ENCODE peak calls at places on chromosomes 4 and X, in ten cellular contexts. One of them, this sample, is unnamed.

GRCh38 chrX:103913356-103914020 is 48.9 kb upstream of the TMSB15B start:
- DNase-seq in left ventricle myocardium inferior: no peak
- DNase-seq in nephron progenitor cell: no peak
- DNase-seq in HCT116: no peak
- DNase-seq in MCF 10A: no peak
- DNase-seq in heart left ventricle: no peak
- DNase-seq in fibroblast of mammary gland: peak
- DNase-seq in AG09319: no peak
- DNase-seq in astrocyte of the spinal cord: peak
- DNase-seq in IMR-90: peak
- DNase-seq in this sample: no peak

GRCh38 chrX:49165901-49166881 is 3.6 kb downstream of the MAGIX start:
- DNase-seq in left ventricle myocardium inferior: peak
- DNase-seq in nephron progenitor cell: peak
- DNase-seq in HCT116: peak
- DNase-seq in MCF 10A: peak
- DNase-seq in heart left ventricle: peak
- DNase-seq in fibroblast of mammary gland: peak
- DNase-seq in AG09319: no peak
- DNase-seq in astrocyte of the spinal cord: peak
- DNase-seq in IMR-90: peak
- DNase-seq in this sample: peak

GRCh38 chr4:174377613-174378012 is 93.9 kb downstream of the CEP44 start:
- DNase-seq in left ventricle myocardium inferior: no peak
- DNase-seq in nephron progenitor cell: no peak
- DNase-seq in HCT116: no peak
- DNase-seq in MCF 10A: no peak
- DNase-seq in heart left ventricle: no peak
- DNase-seq in fibroblast of mammary gland: peak
- DNase-seq in AG09319: no peak
- DNase-seq in astrocyte of the spinal cord: peak
- DNase-seq in IMR-90: peak
- DNase-seq in this sample: no peak

GRCh38 chrX:105117621-105118020 is 102.9 kb downstream of the TEX13A start:
- DNase-seq in left ventricle myocardium inferior: no peak
- DNase-seq in nephron progenitor cell: no peak
- DNase-seq in HCT116: no peak
- DNase-seq in MCF 10A: peak
- DNase-seq in heart left ventricle: no peak
- DNase-seq in fibroblast of mammary gland: no peak
- DNase-seq in AG09319: no peak
- DNase-seq in astrocyte of the spinal cord: no peak
- DNase-seq in IMR-90: no peak
- DNase-seq in this sample: no peak

GRCh38 chr4:70892086-70892769 is 9.9 kb upstream of the MOB1B start:
- DNase-seq in left ventricle myocardium inferior: peak
- DNase-seq in nephron progenitor cell: no peak
- DNase-seq in HCT116: no peak
- DNase-seq in MCF 10A: no peak
- DNase-seq in heart left ventricle: no peak
- DNase-seq in fibroblast of mammary gland: no peak
- DNase-seq in AG09319: no peak
- DNase-seq in astrocyte of the spinal cord: no peak
- DNase-seq in IMR-90: no peak
- DNase-seq in this sample: no peak

GRCh38 chrX:9788908-9789307 is 2.7 kb downstream of the SHROOM2 start:
- DNase-seq in left ventricle myocardium inferior: no peak
- DNase-seq in nephron progenitor cell: no peak
- DNase-seq in HCT116: no peak
- DNase-seq in MCF 10A: peak
- DNase-seq in heart left ventricle: no peak
- DNase-seq in fibroblast of mammary gland: no peak
- DNase-seq in AG09319: no peak
- DNase-seq in astrocyte of the spinal cord: no peak
- DNase-seq in IMR-90: peak
- DNase-seq in this sample: no peak

GRCh38 chr4:106245176-106245575 is 70.8 kb downstream of the TBCK start:
- DNase-seq in left ventricle myocardium inferior: no peak
- DNase-seq in nephron progenitor cell: no peak
- DNase-seq in HCT116: no peak
- DNase-seq in MCF 10A: peak
- DNase-seq in heart left ventricle: no peak
- DNase-seq in fibroblast of mammary gland: no peak
- DNase-seq in AG09319: no peak
- DNase-seq in astrocyte of the spinal cord: no peak
- DNase-seq in IMR-90: peak
- DNase-seq in this sample: no peak

GRCh38 chr4:91502365-91502764 is 801.4 kb upstream of the GRID2 start:
- DNase-seq in left ventricle myocardium inferior: no peak
- DNase-seq in nephron progenitor cell: no peak
- DNase-seq in HCT116: peak
- DNase-seq in MCF 10A: peak
- DNase-seq in heart left ventricle: no peak
- DNase-seq in fibroblast of mammary gland: no peak
- DNase-seq in AG09319: no peak
- DNase-seq in astrocyte of the spinal cord: peak
- DNase-seq in IMR-90: no peak
- DNase-seq in this sample: no peak

GRCh38 chr4:185238261-185238681 is 28.9 kb downstream of the SNX25 start:
- DNase-seq in left ventricle myocardium inferior: no peak
- DNase-seq in nephron progenitor cell: no peak
- DNase-seq in HCT116: no peak
- DNase-seq in MCF 10A: no peak
- DNase-seq in heart left ventricle: no peak
- DNase-seq in fibroblast of mammary gland: peak
- DNase-seq in AG09319: no peak
- DNase-seq in astrocyte of the spinal cord: no peak
- DNase-seq in IMR-90: peak
- DNase-seq in this sample: no peak

GRCh38 chr4:74734995-74735394 is 59.3 kb downstream of the BTC start:
- DNase-seq in left ventricle myocardium inferior: no peak
- DNase-seq in nephron progenitor cell: no peak
- DNase-seq in HCT116: no peak
- DNase-seq in MCF 10A: no peak
- DNase-seq in heart left ventricle: no peak
- DNase-seq in fibroblast of mammary gland: no peak
- DNase-seq in AG09319: no peak
- DNase-seq in astrocyte of the spinal cord: no peak
- DNase-seq in IMR-90: no peak
- DNase-seq in this sample: no peak

GRCh38 chrX:28498658-28499057 is 88.6 kb upstream of the IL1RAPL1 start:
- DNase-seq in left ventricle myocardium inferior: no peak
- DNase-seq in nephron progenitor cell: no peak
- DNase-seq in HCT116: peak
- DNase-seq in MCF 10A: peak
- DNase-seq in heart left ventricle: no peak
- DNase-seq in fibroblast of mammary gland: no peak
- DNase-seq in AG09319: no peak
- DNase-seq in astrocyte of the spinal cord: peak
- DNase-seq in IMR-90: peak
- DNase-seq in this sample: no peak

GRCh38 chr4:154045086-154045485 is 256.2 kb upstream of the SFRP2 start:
- DNase-seq in left ventricle myocardium inferior: no peak
- DNase-seq in nephron progenitor cell: no peak
- DNase-seq in HCT116: no peak
- DNase-seq in MCF 10A: no peak
- DNase-seq in heart left ventricle: no peak
- DNase-seq in fibroblast of mammary gland: peak
- DNase-seq in AG09319: no peak
- DNase-seq in astrocyte of the spinal cord: no peak
- DNase-seq in IMR-90: no peak
- DNase-seq in this sample: no peak

GRCh38 chr4:102263024-102263787 is 82.1 kb downstream of the SLC39A8 start:
- DNase-seq in left ventricle myocardium inferior: no peak
- DNase-seq in nephron progenitor cell: no peak
- DNase-seq in HCT116: peak
- DNase-seq in MCF 10A: peak
- DNase-seq in heart left ventricle: no peak
- DNase-seq in fibroblast of mammary gland: peak
- DNase-seq in AG09319: peak
- DNase-seq in astrocyte of the spinal cord: peak
- DNase-seq in IMR-90: peak
- DNase-seq in this sample: no peak

GRCh38 chr4:26496207-26496783 is 6.0 kb upstream of the CCKAR start:
- DNase-seq in left ventricle myocardium inferior: no peak
- DNase-seq in nephron progenitor cell: no peak
- DNase-seq in HCT116: no peak
- DNase-seq in MCF 10A: no peak
- DNase-seq in heart left ventricle: no peak
- DNase-seq in fibroblast of mammary gland: no peak
- DNase-seq in AG09319: no peak
- DNase-seq in astrocyte of the spinal cord: no peak
- DNase-seq in IMR-90: no peak
- DNase-seq in this sample: no peak
- TF ChIP-seq CTCF in left ventricle myocardium inferior: no peak
- TF ChIP-seq CTCF in nephron progenitor cell: no peak
- TF ChIP-seq CTCF in HCT116: no peak
- TF ChIP-seq CTCF in MCF 10A: no peak
- TF ChIP-seq CTCF in heart left ventricle: no peak
- TF ChIP-seq CTCF in fibroblast of mammary gland: no peak
- TF ChIP-seq CTCF in AG09319: no peak
- TF ChIP-seq CTCF in astrocyte of the spinal cord: no peak
- TF ChIP-seq CTCF in IMR-90: no peak
- TF ChIP-seq CTCF in this sample: no peak

GRCh38 chrX:50905334-50905733 is 5.2 kb upstream of the BMP15 start:
- DNase-seq in left ventricle myocardium inferior: no peak
- DNase-seq in nephron progenitor cell: no peak
- DNase-seq in HCT116: no peak
- DNase-seq in MCF 10A: peak
- DNase-seq in heart left ventricle: no peak
- DNase-seq in fibroblast of mammary gland: no peak
- DNase-seq in AG09319: no peak
- DNase-seq in astrocyte of the spinal cord: no peak
- DNase-seq in IMR-90: no peak
- DNase-seq in this sample: no peak
- TF ChIP-seq CTCF in left ventricle myocardium inferior: peak
- TF ChIP-seq CTCF in nephron progenitor cell: peak
- TF ChIP-seq CTCF in HCT116: peak
- TF ChIP-seq CTCF in MCF 10A: peak
- TF ChIP-seq CTCF in heart left ventricle: no peak
- TF ChIP-seq CTCF in fibroblast of mammary gland: peak
- TF ChIP-seq CTCF in AG09319: peak
- TF ChIP-seq CTCF in astrocyte of the spinal cord: peak
- TF ChIP-seq CTCF in IMR-90: no peak
- TF ChIP-seq CTCF in this sample: no peak

DNA sequence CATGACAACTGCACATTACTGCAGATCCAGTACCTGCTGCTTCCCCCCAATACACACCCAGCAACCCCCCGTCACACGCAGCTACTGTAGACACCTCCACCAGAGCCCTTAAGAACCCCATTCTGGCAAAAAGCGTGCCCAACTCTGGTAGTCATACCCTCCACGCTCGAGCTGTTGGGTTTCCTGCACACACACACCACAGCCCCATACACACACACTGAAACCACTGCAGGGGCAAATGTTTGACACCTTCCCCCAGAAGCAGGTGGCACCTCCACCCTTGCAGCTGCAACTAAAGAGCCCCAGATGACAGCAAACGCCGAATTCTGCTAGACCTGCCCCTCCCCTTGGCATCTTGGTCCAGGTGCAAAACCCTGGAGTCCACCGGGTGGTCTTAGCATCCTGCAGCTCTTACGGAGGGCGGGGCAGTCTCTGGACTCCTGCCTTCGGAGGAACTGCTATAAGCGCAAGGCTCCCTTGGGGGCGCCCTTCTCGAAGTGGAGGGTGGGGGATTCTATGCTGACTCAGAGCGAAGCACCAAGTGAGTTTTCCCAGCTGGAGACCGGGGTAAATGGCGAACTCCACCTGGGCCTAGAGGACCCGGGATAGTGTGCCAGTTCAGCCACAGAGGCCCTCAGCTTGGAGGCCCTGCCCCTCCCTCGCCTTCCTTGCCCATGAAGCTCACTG is 1.5 kb downstream of the FRMPD3 start:
- DNase-seq in left ventricle myocardium inferior: no peak
- DNase-seq in nephron progenitor cell: peak
- DNase-seq in HCT116: no peak
- DNase-seq in MCF 10A: no peak
- DNase-seq in heart left ventricle: no peak
- DNase-seq in fibroblast of mammary gland: peak
- DNase-seq in AG09319: no peak
- DNase-seq in astrocyte of the spinal cord: no peak
- DNase-seq in IMR-90: no peak
- DNase-seq in this sample: no peak
- TF ChIP-seq CTCF in left ventricle myocardium inferior: no peak
- TF ChIP-seq CTCF in nephron progenitor cell: peak
- TF ChIP-seq CTCF in HCT116: peak
- TF ChIP-seq CTCF in MCF 10A: no peak
- TF ChIP-seq CTCF in heart left ventricle: no peak
- TF ChIP-seq CTCF in fibroblast of mammary gland: no peak
- TF ChIP-seq CTCF in AG09319: no peak
- TF ChIP-seq CTCF in astrocyte of the spinal cord: peak
- TF ChIP-seq CTCF in IMR-90: no peak
- TF ChIP-seq CTCF in this sample: no peak

GRCh38 chrX:26783512-26784225 is 567.7 kb downstream of the MAGEB5 start:
- DNase-seq in left ventricle myocardium inferior: no peak
- DNase-seq in nephron progenitor cell: peak
- DNase-seq in HCT116: peak
- DNase-seq in MCF 10A: peak
- DNase-seq in heart left ventricle: no peak
- DNase-seq in fibroblast of mammary gland: peak
- DNase-seq in AG09319: peak
- DNase-seq in astrocyte of the spinal cord: peak
- DNase-seq in IMR-90: peak
- DNase-seq in this sample: no peak

DNA sequence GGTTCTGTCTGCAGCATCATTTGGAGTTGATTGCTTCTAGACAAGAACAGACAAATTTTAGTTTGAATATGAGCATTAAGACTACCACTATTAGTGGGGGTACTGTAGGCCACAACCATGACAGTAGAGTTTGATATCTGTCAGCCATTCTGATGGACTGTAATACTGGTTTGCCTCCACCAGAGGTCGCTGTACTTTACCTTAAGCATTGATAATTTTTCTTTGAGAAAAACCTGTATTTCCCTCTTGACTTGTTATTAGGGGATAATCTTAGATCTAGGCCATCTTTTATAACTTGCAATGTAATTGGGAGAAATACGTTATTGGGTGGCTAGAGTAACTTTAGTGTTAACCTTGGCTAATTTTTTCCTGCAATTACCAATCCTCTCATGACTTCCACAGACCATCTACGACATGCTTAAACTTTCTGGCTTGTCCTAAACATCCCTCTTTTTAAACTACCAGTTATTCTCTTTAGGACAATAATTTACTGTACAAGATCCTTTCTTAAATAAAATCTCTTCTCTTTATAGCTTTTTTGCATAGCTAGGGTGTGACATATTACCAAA is 562.4 kb downstream of the MAGEB5 start:
- DNase-seq in left ventricle myocardium inferior: no peak
- DNase-seq in nephron progenitor cell: no peak
- DNase-seq in HCT116: peak
- DNase-seq in MCF 10A: peak
- DNase-seq in heart left ventricle: no peak
- DNase-seq in fibroblast of mammary gland: peak
- DNase-seq in AG09319: no peak
- DNase-seq in astrocyte of the spinal cord: peak
- DNase-seq in IMR-90: no peak
- DNase-seq in this sample: no peak
- TF ChIP-seq CTCF in left ventricle myocardium inferior: no peak
- TF ChIP-seq CTCF in nephron progenitor cell: no peak
- TF ChIP-seq CTCF in HCT116: peak
- TF ChIP-seq CTCF in MCF 10A: peak
- TF ChIP-seq CTCF in heart left ventricle: no peak
- TF ChIP-seq CTCF in fibroblast of mammary gland: peak
- TF ChIP-seq CTCF in AG09319: no peak
- TF ChIP-seq CTCF in astrocyte of the spinal cord: no peak
- TF ChIP-seq CTCF in IMR-90: no peak
- TF ChIP-seq CTCF in this sample: no peak

GRCh38 chrX:15594371-15594770 is 6.4 kb downstream of the ACE2 start:
- DNase-seq in left ventricle myocardium inferior: no peak
- DNase-seq in nephron progenitor cell: no peak
- DNase-seq in HCT116: no peak
- DNase-seq in MCF 10A: peak
- DNase-seq in heart left ventricle: no peak
- DNase-seq in fibroblast of mammary gland: no peak
- DNase-seq in AG09319: no peak
- DNase-seq in astrocyte of the spinal cord: no peak
- DNase-seq in IMR-90: no peak
- DNase-seq in this sample: no peak
- TF ChIP-seq CTCF in left ventricle myocardium inferior: peak
- TF ChIP-seq CTCF in nephron progenitor cell: no peak
- TF ChIP-seq CTCF in HCT116: peak
- TF ChIP-seq CTCF in MCF 10A: no peak
- TF ChIP-seq CTCF in heart left ventricle: no peak
- TF ChIP-seq CTCF in fibroblast of mammary gland: peak
- TF ChIP-seq CTCF in AG09319: no peak
- TF ChIP-seq CTCF in astrocyte of the spinal cord: peak
- TF ChIP-seq CTCF in IMR-90: peak
- TF ChIP-seq CTCF in this sample: no peak